ENCODE peak calls at places on chromosomes 6 and 20, in ten cellular contexts. One of them, this sample, is unnamed.

GRCh38 chr6:43113431-43114260 is 37.5 kb downstream of the PTK7 start:
- DNase-seq in T-helper 9 cell: no peak
- DNase-seq in activated T-helper 1 cell treated with anti-CD3 and anti-CD28 coated beads, Interleukin-2, amount 50 U/mL, for 16 hours: no peak
- DNase-seq in Jurkat, Clone E6-1: no peak
- DNase-seq in GM04504: no peak
- DNase-seq in stimulated activated CD8-positive, alpha-beta memory T cell treated with anti-CD3 and anti-CD28 coated beads, Interleukin-15, amount 100 ng/mL, for 1 hour: no peak
- DNase-seq in C1 segment of cervical spinal cord: no peak
- DNase-seq in hypothalamus: no peak
- DNase-seq in Right ventricle myocardium inferior: no peak
- DNase-seq in CD8-positive, alpha-beta T cell: no peak
- DNase-seq in this sample: peak; percentile 70

GRCh38 chr6:151765444-151765886 is 42.0 kb upstream of the ESR1 start:
- DNase-seq in T-helper 9 cell: no peak
- DNase-seq in activated T-helper 1 cell treated with anti-CD3 and anti-CD28 coated beads, Interleukin-2, amount 50 U/mL, for 16 hours: no peak
- DNase-seq in Jurkat, Clone E6-1: peak; percentile 49
- DNase-seq in GM04504: peak; percentile 55
- DNase-seq in stimulated activated CD8-positive, alpha-beta memory T cell treated with anti-CD3 and anti-CD28 coated beads, Interleukin-15, amount 100 ng/mL, for 1 hour: no peak
- DNase-seq in C1 segment of cervical spinal cord: no peak
- DNase-seq in hypothalamus: no peak
- DNase-seq in Right ventricle myocardium inferior: no peak
- DNase-seq in CD8-positive, alpha-beta T cell: no peak
- DNase-seq in this sample: no peak

GRCh38 chr20:37209661-37210314 is 30.4 kb upstream of the MROH8 start:
- DNase-seq in T-helper 9 cell: no peak
- DNase-seq in activated T-helper 1 cell treated with anti-CD3 and anti-CD28 coated beads, Interleukin-2, amount 50 U/mL, for 16 hours: no peak
- DNase-seq in Jurkat, Clone E6-1: no peak
- DNase-seq in GM04504: no peak
- DNase-seq in stimulated activated CD8-positive, alpha-beta memory T cell treated with anti-CD3 and anti-CD28 coated beads, Interleukin-15, amount 100 ng/mL, for 1 hour: no peak
- DNase-seq in C1 segment of cervical spinal cord: no peak
- DNase-seq in hypothalamus: no peak
- DNase-seq in Right ventricle myocardium inferior: no peak
- DNase-seq in CD8-positive, alpha-beta T cell: no peak
- DNase-seq in this sample: no peak

GRCh38 chr20:13243826-13244376 is 22.8 kb downstream of the ISM1 start:
- DNase-seq in T-helper 9 cell: no peak
- DNase-seq in activated T-helper 1 cell treated with anti-CD3 and anti-CD28 coated beads, Interleukin-2, amount 50 U/mL, for 16 hours: no peak
- DNase-seq in Jurkat, Clone E6-1: no peak
- DNase-seq in GM04504: no peak
- DNase-seq in stimulated activated CD8-positive, alpha-beta memory T cell treated with anti-CD3 and anti-CD28 coated beads, Interleukin-15, amount 100 ng/mL, for 1 hour: no peak
- DNase-seq in C1 segment of cervical spinal cord: no peak
- DNase-seq in hypothalamus: no peak
- DNase-seq in Right ventricle myocardium inferior: no peak
- DNase-seq in CD8-positive, alpha-beta T cell: no peak
- DNase-seq in this sample: no peak

GRCh38 chr6:45486739-45487138 is 109.0 kb upstream of the SUPT3H start:
- DNase-seq in T-helper 9 cell: no peak
- DNase-seq in activated T-helper 1 cell treated with anti-CD3 and anti-CD28 coated beads, Interleukin-2, amount 50 U/mL, for 16 hours: no peak
- DNase-seq in Jurkat, Clone E6-1: no peak
- DNase-seq in GM04504: no peak
- DNase-seq in stimulated activated CD8-positive, alpha-beta memory T cell treated with anti-CD3 and anti-CD28 coated beads, Interleukin-15, amount 100 ng/mL, for 1 hour: no peak
- DNase-seq in C1 segment of cervical spinal cord: no peak
- DNase-seq in hypothalamus: no peak
- DNase-seq in Right ventricle myocardium inferior: no peak
- DNase-seq in CD8-positive, alpha-beta T cell: no peak
- DNase-seq in this sample: no peak

GRCh38 chr6:170067923-170068360 is 222.9 kb downstream of the DLL1 start:
- DNase-seq in T-helper 9 cell: no peak
- DNase-seq in activated T-helper 1 cell treated with anti-CD3 and anti-CD28 coated beads, Interleukin-2, amount 50 U/mL, for 16 hours: no peak
- DNase-seq in Jurkat, Clone E6-1: no peak
- DNase-seq in GM04504: no peak
- DNase-seq in stimulated activated CD8-positive, alpha-beta memory T cell treated with anti-CD3 and anti-CD28 coated beads, Interleukin-15, amount 100 ng/mL, for 1 hour: no peak
- DNase-seq in C1 segment of cervical spinal cord: no peak
- DNase-seq in hypothalamus: no peak
- DNase-seq in Right ventricle myocardium inferior: peak; percentile 37
- DNase-seq in CD8-positive, alpha-beta T cell: peak; percentile 32
- DNase-seq in this sample: peak; percentile 40

GRCh38 chr6:96162711-96163120 is 146.9 kb downstream of the FUT9 start:
- DNase-seq in T-helper 9 cell: no peak
- DNase-seq in activated T-helper 1 cell treated with anti-CD3 and anti-CD28 coated beads, Interleukin-2, amount 50 U/mL, for 16 hours: no peak
- DNase-seq in Jurkat, Clone E6-1: no peak
- DNase-seq in GM04504: no peak
- DNase-seq in stimulated activated CD8-positive, alpha-beta memory T cell treated with anti-CD3 and anti-CD28 coated beads, Interleukin-15, amount 100 ng/mL, for 1 hour: no peak
- DNase-seq in C1 segment of cervical spinal cord: no peak
- DNase-seq in hypothalamus: no peak
- DNase-seq in Right ventricle myocardium inferior: no peak
- DNase-seq in CD8-positive, alpha-beta T cell: no peak
- DNase-seq in this sample: no peak

GRCh38 chr6:133641111-133641510 is 247.8 kb upstream of the TCF21 start:
- DNase-seq in T-helper 9 cell: no peak
- DNase-seq in activated T-helper 1 cell treated with anti-CD3 and anti-CD28 coated beads, Interleukin-2, amount 50 U/mL, for 16 hours: no peak
- DNase-seq in Jurkat, Clone E6-1: no peak
- DNase-seq in GM04504: no peak
- DNase-seq in stimulated activated CD8-positive, alpha-beta memory T cell treated with anti-CD3 and anti-CD28 coated beads, Interleukin-15, amount 100 ng/mL, for 1 hour: no peak
- DNase-seq in C1 segment of cervical spinal cord: no peak
- DNase-seq in hypothalamus: no peak
- DNase-seq in Right ventricle myocardium inferior: no peak
- DNase-seq in CD8-positive, alpha-beta T cell: no peak
- DNase-seq in this sample: no peak

GRCh38 chr6:1580109-1580508 is 29.6 kb upstream of the FOXC1 start:
- DNase-seq in T-helper 9 cell: no peak
- DNase-seq in activated T-helper 1 cell treated with anti-CD3 and anti-CD28 coated beads, Interleukin-2, amount 50 U/mL, for 16 hours: no peak
- DNase-seq in Jurkat, Clone E6-1: no peak
- DNase-seq in GM04504: no peak
- DNase-seq in stimulated activated CD8-positive, alpha-beta memory T cell treated with anti-CD3 and anti-CD28 coated beads, Interleukin-15, amount 100 ng/mL, for 1 hour: no peak
- DNase-seq in C1 segment of cervical spinal cord: no peak
- DNase-seq in hypothalamus: no peak
- DNase-seq in Right ventricle myocardium inferior: no peak
- DNase-seq in CD8-positive, alpha-beta T cell: no peak
- DNase-seq in this sample: no peak

GRCh38 chr6:116667620-116668019 is 946 bp downstream of the ZUP1 start:
- DNase-seq in T-helper 9 cell: no peak
- DNase-seq in activated T-helper 1 cell treated with anti-CD3 and anti-CD28 coated beads, Interleukin-2, amount 50 U/mL, for 16 hours: no peak
- DNase-seq in Jurkat, Clone E6-1: no peak
- DNase-seq in GM04504: no peak
- DNase-seq in stimulated activated CD8-positive, alpha-beta memory T cell treated with anti-CD3 and anti-CD28 coated beads, Interleukin-15, amount 100 ng/mL, for 1 hour: no peak
- DNase-seq in C1 segment of cervical spinal cord: no peak
- DNase-seq in hypothalamus: no peak
- DNase-seq in Right ventricle myocardium inferior: no peak
- DNase-seq in CD8-positive, alpha-beta T cell: no peak
- DNase-seq in this sample: no peak

GRCh38 chr6:109695468-109695867 is 4.4 kb downstream of the FIG4 start:
- DNase-seq in T-helper 9 cell: no peak
- DNase-seq in activated T-helper 1 cell treated with anti-CD3 and anti-CD28 coated beads, Interleukin-2, amount 50 U/mL, for 16 hours: no peak
- DNase-seq in Jurkat, Clone E6-1: no peak
- DNase-seq in GM04504: no peak
- DNase-seq in stimulated activated CD8-positive, alpha-beta memory T cell treated with anti-CD3 and anti-CD28 coated beads, Interleukin-15, amount 100 ng/mL, for 1 hour: no peak
- DNase-seq in C1 segment of cervical spinal cord: no peak
- DNase-seq in hypothalamus: no peak
- DNase-seq in Right ventricle myocardium inferior: no peak
- DNase-seq in CD8-positive, alpha-beta T cell: no peak
- DNase-seq in this sample: no peak

GRCh38 chr20:20546402-20546801 is 166.0 kb downstream of the RALGAPA2 start:
- DNase-seq in T-helper 9 cell: no peak
- DNase-seq in activated T-helper 1 cell treated with anti-CD3 and anti-CD28 coated beads, Interleukin-2, amount 50 U/mL, for 16 hours: no peak
- DNase-seq in Jurkat, Clone E6-1: no peak
- DNase-seq in GM04504: no peak
- DNase-seq in stimulated activated CD8-positive, alpha-beta memory T cell treated with anti-CD3 and anti-CD28 coated beads, Interleukin-15, amount 100 ng/mL, for 1 hour: no peak
- DNase-seq in C1 segment of cervical spinal cord: no peak
- DNase-seq in hypothalamus: no peak
- DNase-seq in Right ventricle myocardium inferior: no peak
- DNase-seq in CD8-positive, alpha-beta T cell: no peak
- DNase-seq in this sample: no peak

GRCh38 chr6:23036401-23036983 is 467.1 kb downstream of the HDGFL1 start:
- DNase-seq in T-helper 9 cell: no peak
- DNase-seq in activated T-helper 1 cell treated with anti-CD3 and anti-CD28 coated beads, Interleukin-2, amount 50 U/mL, for 16 hours: no peak
- DNase-seq in Jurkat, Clone E6-1: no peak
- DNase-seq in GM04504: no peak
- DNase-seq in stimulated activated CD8-positive, alpha-beta memory T cell treated with anti-CD3 and anti-CD28 coated beads, Interleukin-15, amount 100 ng/mL, for 1 hour: no peak
- DNase-seq in C1 segment of cervical spinal cord: no peak
- DNase-seq in hypothalamus: no peak
- DNase-seq in Right ventricle myocardium inferior: no peak
- DNase-seq in CD8-positive, alpha-beta T cell: no peak
- DNase-seq in this sample: no peak

GRCh38 chr20:8144282-8145245 is 12.5 kb downstream of the PLCB1 start:
- DNase-seq in T-helper 9 cell: no peak
- DNase-seq in activated T-helper 1 cell treated with anti-CD3 and anti-CD28 coated beads, Interleukin-2, amount 50 U/mL, for 16 hours: no peak
- DNase-seq in Jurkat, Clone E6-1: peak; percentile 81
- DNase-seq in GM04504: peak; percentile 82
- DNase-seq in stimulated activated CD8-positive, alpha-beta memory T cell treated with anti-CD3 and anti-CD28 coated beads, Interleukin-15, amount 100 ng/mL, for 1 hour: no peak
- DNase-seq in C1 segment of cervical spinal cord: no peak
- DNase-seq in hypothalamus: no peak
- DNase-seq in Right ventricle myocardium inferior: peak; percentile 41
- DNase-seq in CD8-positive, alpha-beta T cell: no peak
- DNase-seq in this sample: no peak

GRCh38 chr6:26272171-26272631 is 92.8 kb upstream of the BTN3A2 start:
- DNase-seq in T-helper 9 cell: peak; percentile 38
- DNase-seq in activated T-helper 1 cell treated with anti-CD3 and anti-CD28 coated beads, Interleukin-2, amount 50 U/mL, for 16 hours: peak; percentile 21
- DNase-seq in Jurkat, Clone E6-1: no peak
- DNase-seq in GM04504: no peak
- DNase-seq in stimulated activated CD8-positive, alpha-beta memory T cell treated with anti-CD3 and anti-CD28 coated beads, Interleukin-15, amount 100 ng/mL, for 1 hour: no peak
- DNase-seq in C1 segment of cervical spinal cord: peak; percentile 21
- DNase-seq in hypothalamus: no peak
- DNase-seq in Right ventricle myocardium inferior: peak; percentile 75
- DNase-seq in CD8-positive, alpha-beta T cell: peak; percentile 75
- DNase-seq in this sample: peak; percentile 81

GRCh38 chr6:160831751-160832150 is 129.7 kb downstream of the PLG start:
- DNase-seq in T-helper 9 cell: no peak
- DNase-seq in activated T-helper 1 cell treated with anti-CD3 and anti-CD28 coated beads, Interleukin-2, amount 50 U/mL, for 16 hours: no peak
- DNase-seq in Jurkat, Clone E6-1: no peak
- DNase-seq in GM04504: no peak
- DNase-seq in stimulated activated CD8-positive, alpha-beta memory T cell treated with anti-CD3 and anti-CD28 coated beads, Interleukin-15, amount 100 ng/mL, for 1 hour: no peak
- DNase-seq in C1 segment of cervical spinal cord: no peak
- DNase-seq in hypothalamus: no peak
- DNase-seq in Right ventricle myocardium inferior: no peak
- DNase-seq in CD8-positive, alpha-beta T cell: no peak
- DNase-seq in this sample: no peak

GRCh38 chr6:152459245-152459644 is 177.9 kb downstream of the SYNE1 start:
- DNase-seq in T-helper 9 cell: no peak
- DNase-seq in activated T-helper 1 cell treated with anti-CD3 and anti-CD28 coated beads, Interleukin-2, amount 50 U/mL, for 16 hours: no peak
- DNase-seq in Jurkat, Clone E6-1: no peak
- DNase-seq in GM04504: no peak
- DNase-seq in stimulated activated CD8-positive, alpha-beta memory T cell treated with anti-CD3 and anti-CD28 coated beads, Interleukin-15, amount 100 ng/mL, for 1 hour: no peak
- DNase-seq in C1 segment of cervical spinal cord: no peak
- DNase-seq in hypothalamus: no peak
- DNase-seq in Right ventricle myocardium inferior: no peak
- DNase-seq in CD8-positive, alpha-beta T cell: no peak
- DNase-seq in this sample: no peak

GRCh38 chr6:132369526-132369925 is 31.7 kb downstream of the MOXD1 start:
- DNase-seq in T-helper 9 cell: no peak
- DNase-seq in activated T-helper 1 cell treated with anti-CD3 and anti-CD28 coated beads, Interleukin-2, amount 50 U/mL, for 16 hours: no peak
- DNase-seq in Jurkat, Clone E6-1: no peak
- DNase-seq in GM04504: peak; percentile 65
- DNase-seq in stimulated activated CD8-positive, alpha-beta memory T cell treated with anti-CD3 and anti-CD28 coated beads, Interleukin-15, amount 100 ng/mL, for 1 hour: no peak
- DNase-seq in C1 segment of cervical spinal cord: no peak
- DNase-seq in hypothalamus: no peak
- DNase-seq in Right ventricle myocardium inferior: no peak
- DNase-seq in CD8-positive, alpha-beta T cell: no peak
- DNase-seq in this sample: no peak

GRCh38 chr6:36195471-36196048 is 984 bp upstream of the BRPF3 start:
- DNase-seq in T-helper 9 cell: no peak
- DNase-seq in activated T-helper 1 cell treated with anti-CD3 and anti-CD28 coated beads, Interleukin-2, amount 50 U/mL, for 16 hours: no peak
- DNase-seq in Jurkat, Clone E6-1: peak; percentile 37
- DNase-seq in GM04504: no peak
- DNase-seq in stimulated activated CD8-positive, alpha-beta memory T cell treated with anti-CD3 and anti-CD28 coated beads, Interleukin-15, amount 100 ng/mL, for 1 hour: no peak
- DNase-seq in C1 segment of cervical spinal cord: no peak
- DNase-seq in hypothalamus: no peak
- DNase-seq in Right ventricle myocardium inferior: no peak
- DNase-seq in CD8-positive, alpha-beta T cell: no peak
- DNase-seq in this sample: no peak

GRCh38 chr6:54697423-54697822 is 149.1 kb upstream of the FAM83B start:
- DNase-seq in T-helper 9 cell: no peak
- DNase-seq in activated T-helper 1 cell treated with anti-CD3 and anti-CD28 coated beads, Interleukin-2, amount 50 U/mL, for 16 hours: no peak
- DNase-seq in Jurkat, Clone E6-1: no peak
- DNase-seq in GM04504: no peak
- DNase-seq in stimulated activated CD8-positive, alpha-beta memory T cell treated with anti-CD3 and anti-CD28 coated beads, Interleukin-15, amount 100 ng/mL, for 1 hour: no peak
- DNase-seq in C1 segment of cervical spinal cord: no peak
- DNase-seq in hypothalamus: no peak
- DNase-seq in Right ventricle myocardium inferior: no peak
- DNase-seq in CD8-positive, alpha-beta T cell: no peak
- DNase-seq in this sample: no peak

This sample was measured in kidney.